ENCODE peak calls at places on chromosomes 2 and 18, in nine cellular contexts. One of them, this sample, is unnamed.

GRCh38 chr18:48216639-48217280 is 192.4 kb downstream of the ZBTB7C start:
- DNase-seq in Peyer's patch: no peak
- DNase-seq in cardiac fibroblast: no peak
- DNase-seq in endothelial cell of umbilical vein: no peak
- DNase-seq in fibroblast of mammary gland: no peak
- DNase-seq in uterus: peak
- DNase-seq in astrocyte of the spinal cord: no peak
- DNase-seq in OCI-LY7: no peak
- DNase-seq in AG10803: no peak
- DNase-seq in this sample: no peak

GRCh38 chr2:75047907-75048625 is 89.6 kb downstream of the POLE4 start:
- DNase-seq in Peyer's patch: no peak
- DNase-seq in cardiac fibroblast: peak
- DNase-seq in endothelial cell of umbilical vein: no peak
- DNase-seq in fibroblast of mammary gland: peak
- DNase-seq in uterus: no peak
- DNase-seq in astrocyte of the spinal cord: peak
- DNase-seq in OCI-LY7: no peak
- DNase-seq in AG10803: peak
- DNase-seq in this sample: no peak

GRCh38 chr2:16375981-16376380 is 289.7 kb downstream of the CYRIA start:
- DNase-seq in Peyer's patch: no peak
- DNase-seq in cardiac fibroblast: no peak
- DNase-seq in endothelial cell of umbilical vein: no peak
- DNase-seq in fibroblast of mammary gland: no peak
- DNase-seq in uterus: no peak
- DNase-seq in astrocyte of the spinal cord: no peak
- DNase-seq in OCI-LY7: no peak
- DNase-seq in AG10803: no peak
- DNase-seq in this sample: no peak

GRCh38 chr18:51039138-51040112 is 9.4 kb downstream of the SMAD4 start:
- DNase-seq in Peyer's patch: no peak
- DNase-seq in cardiac fibroblast: peak
- DNase-seq in endothelial cell of umbilical vein: no peak
- DNase-seq in fibroblast of mammary gland: peak
- DNase-seq in uterus: no peak
- DNase-seq in astrocyte of the spinal cord: peak
- DNase-seq in OCI-LY7: no peak
- DNase-seq in AG10803: no peak
- DNase-seq in this sample: no peak

GRCh38 chr2:128799736-128800135 is 481.1 kb upstream of the HS6ST1 start:
- DNase-seq in Peyer's patch: no peak
- DNase-seq in cardiac fibroblast: no peak
- DNase-seq in endothelial cell of umbilical vein: no peak
- DNase-seq in fibroblast of mammary gland: no peak
- DNase-seq in uterus: no peak
- DNase-seq in astrocyte of the spinal cord: no peak
- DNase-seq in OCI-LY7: no peak
- DNase-seq in AG10803: no peak
- DNase-seq in this sample: no peak

GRCh38 chr18:59357928-59358327 is 1.1 kb downstream of the LMAN1 start:
- DNase-seq in Peyer's patch: no peak
- DNase-seq in cardiac fibroblast: peak
- DNase-seq in endothelial cell of umbilical vein: peak
- DNase-seq in fibroblast of mammary gland: peak
- DNase-seq in uterus: no peak
- DNase-seq in astrocyte of the spinal cord: peak
- DNase-seq in OCI-LY7: peak
- DNase-seq in AG10803: peak
- DNase-seq in this sample: no peak

GRCh38 chr2:142938240-142938639 is 60.8 kb downstream of the KYNU start:
- DNase-seq in Peyer's patch: no peak
- DNase-seq in cardiac fibroblast: no peak
- DNase-seq in endothelial cell of umbilical vein: no peak
- DNase-seq in fibroblast of mammary gland: no peak
- DNase-seq in uterus: no peak
- DNase-seq in astrocyte of the spinal cord: no peak
- DNase-seq in OCI-LY7: no peak
- DNase-seq in AG10803: no peak
- DNase-seq in this sample: no peak

GRCh38 chr2:173199303-173199702 is 123.7 kb downstream of the MAP3K20 start:
- DNase-seq in Peyer's patch: no peak
- DNase-seq in cardiac fibroblast: peak
- DNase-seq in endothelial cell of umbilical vein: peak
- DNase-seq in fibroblast of mammary gland: peak
- DNase-seq in uterus: no peak
- DNase-seq in astrocyte of the spinal cord: no peak
- DNase-seq in OCI-LY7: no peak
- DNase-seq in AG10803: no peak
- DNase-seq in this sample: no peak

GRCh38 chr2:13876491-13877037 is 756.0 kb upstream of the LRATD1 start:
- DNase-seq in Peyer's patch: no peak
- DNase-seq in cardiac fibroblast: no peak
- DNase-seq in endothelial cell of umbilical vein: no peak
- DNase-seq in fibroblast of mammary gland: no peak
- DNase-seq in uterus: no peak
- DNase-seq in astrocyte of the spinal cord: no peak
- DNase-seq in OCI-LY7: no peak
- DNase-seq in AG10803: no peak
- DNase-seq in this sample: no peak

GRCh38 chr2:127014630-127015029 is 92.3 kb downstream of the BIN1 start:
- DNase-seq in Peyer's patch: no peak
- DNase-seq in cardiac fibroblast: peak
- DNase-seq in endothelial cell of umbilical vein: peak
- DNase-seq in fibroblast of mammary gland: peak
- DNase-seq in uterus: no peak
- DNase-seq in astrocyte of the spinal cord: peak
- DNase-seq in OCI-LY7: no peak
- DNase-seq in AG10803: peak
- DNase-seq in this sample: peak

GRCh38 chr2:164913640-164914346 is 41.5 kb downstream of the SLC38A11 start:
- DNase-seq in Peyer's patch: no peak
- DNase-seq in cardiac fibroblast: peak
- DNase-seq in endothelial cell of umbilical vein: peak
- DNase-seq in fibroblast of mammary gland: peak
- DNase-seq in uterus: no peak
- DNase-seq in astrocyte of the spinal cord: peak
- DNase-seq in OCI-LY7: peak
- DNase-seq in AG10803: peak
- DNase-seq in this sample: no peak

GRCh38 chr2:55111570-55112228 is 61.4 kb upstream of the RTN4 start:
- DNase-seq in Peyer's patch: no peak
- DNase-seq in cardiac fibroblast: peak
- DNase-seq in endothelial cell of umbilical vein: peak
- DNase-seq in fibroblast of mammary gland: peak
- DNase-seq in uterus: peak
- DNase-seq in astrocyte of the spinal cord: peak
- DNase-seq in OCI-LY7: no peak
- DNase-seq in AG10803: peak
- DNase-seq in this sample: peak

GRCh38 chr2:55108456-55108855 is 58.2 kb upstream of the RTN4 start:
- DNase-seq in Peyer's patch: no peak
- DNase-seq in cardiac fibroblast: no peak
- DNase-seq in endothelial cell of umbilical vein: no peak
- DNase-seq in fibroblast of mammary gland: no peak
- DNase-seq in uterus: no peak
- DNase-seq in astrocyte of the spinal cord: no peak
- DNase-seq in OCI-LY7: no peak
- DNase-seq in AG10803: no peak
- DNase-seq in this sample: no peak

GRCh38 chr2:55112229-55113016 is 62.2 kb upstream of the RTN4 start:
- DNase-seq in Peyer's patch: no peak
- DNase-seq in cardiac fibroblast: peak
- DNase-seq in endothelial cell of umbilical vein: peak
- DNase-seq in fibroblast of mammary gland: peak
- DNase-seq in uterus: peak
- DNase-seq in astrocyte of the spinal cord: peak
- DNase-seq in OCI-LY7: peak
- DNase-seq in AG10803: peak
- DNase-seq in this sample: peak

GRCh38 chr2:55109219-55109891 is 59.1 kb upstream of the RTN4 start:
- DNase-seq in Peyer's patch: no peak
- DNase-seq in cardiac fibroblast: peak
- DNase-seq in endothelial cell of umbilical vein: peak
- DNase-seq in fibroblast of mammary gland: peak
- DNase-seq in uterus: no peak
- DNase-seq in astrocyte of the spinal cord: peak
- DNase-seq in OCI-LY7: no peak
- DNase-seq in AG10803: peak
- DNase-seq in this sample: no peak

GRCh38 chr2:55111230-55111569 is 60.9 kb upstream of the RTN4 start:
- DNase-seq in Peyer's patch: no peak
- DNase-seq in cardiac fibroblast: no peak
- DNase-seq in endothelial cell of umbilical vein: no peak
- DNase-seq in fibroblast of mammary gland: no peak
- DNase-seq in uterus: no peak
- DNase-seq in astrocyte of the spinal cord: no peak
- DNase-seq in OCI-LY7: no peak
- DNase-seq in AG10803: no peak
- DNase-seq in this sample: no peak
- H3K4me3 ChIP-seq in Peyer's patch: no peak
- H3K4me3 ChIP-seq in cardiac fibroblast: no peak
- H3K4me3 ChIP-seq in endothelial cell of umbilical vein: no peak
- H3K4me3 ChIP-seq in fibroblast of mammary gland: no peak
- H3K4me3 ChIP-seq in uterus: no peak
- H3K4me3 ChIP-seq in astrocyte of the spinal cord: no peak
- H3K4me3 ChIP-seq in OCI-LY7: no peak
- H3K4me3 ChIP-seq in AG10803: peak
- H3K4me3 ChIP-seq in this sample: peak

GRCh38 chr2:222315443-222316121 is 16.8 kb upstream of the PAX3 start:
- DNase-seq in Peyer's patch: no peak
- DNase-seq in cardiac fibroblast: no peak
- DNase-seq in endothelial cell of umbilical vein: no peak
- DNase-seq in fibroblast of mammary gland: no peak
- DNase-seq in uterus: no peak
- DNase-seq in astrocyte of the spinal cord: no peak
- DNase-seq in OCI-LY7: peak
- DNase-seq in AG10803: no peak
- DNase-seq in this sample: no peak
- TF ChIP-seq CTCF in Peyer's patch: no peak
- TF ChIP-seq CTCF in cardiac fibroblast: peak
- TF ChIP-seq CTCF in endothelial cell of umbilical vein: no peak
- TF ChIP-seq CTCF in fibroblast of mammary gland: peak
- TF ChIP-seq CTCF in uterus: no peak
- TF ChIP-seq CTCF in astrocyte of the spinal cord: no peak
- TF ChIP-seq CTCF in OCI-LY7: peak
- TF ChIP-seq CTCF in AG10803: no peak
- TF ChIP-seq CTCF in this sample: no peak

DNA sequence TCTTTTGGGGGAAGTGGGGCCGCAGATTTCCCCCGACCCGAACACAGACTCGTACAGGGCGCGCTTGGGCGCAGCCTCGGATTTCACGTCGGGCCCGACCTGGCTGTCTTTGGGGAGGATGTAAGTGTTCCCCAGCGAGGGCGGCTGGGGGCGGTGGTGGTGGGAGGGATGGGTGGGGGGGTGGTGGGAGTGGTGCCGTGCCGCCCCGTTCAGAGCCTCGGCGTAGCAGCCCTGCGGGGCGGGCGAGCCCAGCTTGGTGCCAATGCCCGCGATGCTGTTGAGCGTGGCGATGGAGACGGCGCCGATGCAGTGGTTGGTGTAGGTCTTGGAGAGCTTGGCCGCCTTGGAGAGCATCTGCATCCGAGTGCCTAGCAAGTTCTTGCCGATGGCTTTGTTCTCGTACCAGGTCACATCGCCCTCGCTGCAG is 1.5 kb downstream of the KCTD1 start:
- DNase-seq in Peyer's patch: no peak
- DNase-seq in cardiac fibroblast: no peak
- DNase-seq in endothelial cell of umbilical vein: no peak
- DNase-seq in fibroblast of mammary gland: no peak
- DNase-seq in uterus: no peak
- DNase-seq in astrocyte of the spinal cord: no peak
- DNase-seq in OCI-LY7: no peak
- DNase-seq in AG10803: no peak
- DNase-seq in this sample: no peak
- H3K4me3 ChIP-seq in Peyer's patch: no peak
- H3K4me3 ChIP-seq in cardiac fibroblast: peak
- H3K4me3 ChIP-seq in endothelial cell of umbilical vein: no peak
- H3K4me3 ChIP-seq in fibroblast of mammary gland: no peak
- H3K4me3 ChIP-seq in uterus: no peak
- H3K4me3 ChIP-seq in astrocyte of the spinal cord: peak
- H3K4me3 ChIP-seq in OCI-LY7: no peak
- H3K4me3 ChIP-seq in AG10803: peak
- H3K4me3 ChIP-seq in this sample: no peak

GRCh38 chr2:108212671-108213070 is 27.1 kb upstream of the SULT1C3 start:
- DNase-seq in Peyer's patch: no peak
- DNase-seq in cardiac fibroblast: no peak
- DNase-seq in endothelial cell of umbilical vein: no peak
- DNase-seq in fibroblast of mammary gland: no peak
- DNase-seq in uterus: no peak
- DNase-seq in astrocyte of the spinal cord: no peak
- DNase-seq in OCI-LY7: no peak
- DNase-seq in AG10803: no peak
- DNase-seq in this sample: no peak

GRCh38 chr2:108219688-108220087 is 20.1 kb upstream of the SULT1C3 start:
- DNase-seq in Peyer's patch: no peak
- DNase-seq in cardiac fibroblast: no peak
- DNase-seq in endothelial cell of umbilical vein: no peak
- DNase-seq in fibroblast of mammary gland: no peak
- DNase-seq in uterus: no peak
- DNase-seq in astrocyte of the spinal cord: no peak
- DNase-seq in OCI-LY7: no peak
- DNase-seq in AG10803: no peak
- DNase-seq in this sample: no peak

GRCh38 chr2:108220191-108220590 is 19.6 kb upstream of the SULT1C3 start:
- DNase-seq in Peyer's patch: no peak
- DNase-seq in cardiac fibroblast: no peak
- DNase-seq in endothelial cell of umbilical vein: no peak
- DNase-seq in fibroblast of mammary gland: no peak
- DNase-seq in uterus: no peak
- DNase-seq in astrocyte of the spinal cord: no peak
- DNase-seq in OCI-LY7: no peak
- DNase-seq in AG10803: no peak
- DNase-seq in this sample: no peak

GRCh38 chr2:108217211-108217610 is 22.6 kb upstream of the SULT1C3 start:
- DNase-seq in Peyer's patch: no peak
- DNase-seq in cardiac fibroblast: no peak
- DNase-seq in endothelial cell of umbilical vein: no peak
- DNase-seq in fibroblast of mammary gland: peak
- DNase-seq in uterus: no peak
- DNase-seq in astrocyte of the spinal cord: no peak
- DNase-seq in OCI-LY7: no peak
- DNase-seq in AG10803: no peak
- DNase-seq in this sample: no peak

GRCh38 chr2:108215794-108216211 is 24.0 kb upstream of the SULT1C3 start:
- DNase-seq in Peyer's patch: no peak
- DNase-seq in cardiac fibroblast: peak
- DNase-seq in endothelial cell of umbilical vein: no peak
- DNase-seq in fibroblast of mammary gland: peak
- DNase-seq in uterus: no peak
- DNase-seq in astrocyte of the spinal cord: peak
- DNase-seq in OCI-LY7: no peak
- DNase-seq in AG10803: peak
- DNase-seq in this sample: peak
- TF ChIP-seq CTCF in Peyer's patch: peak
- TF ChIP-seq CTCF in cardiac fibroblast: peak
- TF ChIP-seq CTCF in endothelial cell of umbilical vein: no peak
- TF ChIP-seq CTCF in fibroblast of mammary gland: peak
- TF ChIP-seq CTCF in uterus: no peak
- TF ChIP-seq CTCF in astrocyte of the spinal cord: peak
- TF ChIP-seq CTCF in OCI-LY7: peak
- TF ChIP-seq CTCF in AG10803: peak
- TF ChIP-seq CTCF in this sample: peak

GRCh38 chr2:10109311-10109710 is 13.2 kb upstream of the RRM2 start:
- DNase-seq in Peyer's patch: no peak
- DNase-seq in cardiac fibroblast: peak
- DNase-seq in endothelial cell of umbilical vein: no peak
- DNase-seq in fibroblast of mammary gland: no peak
- DNase-seq in uterus: no peak
- DNase-seq in astrocyte of the spinal cord: no peak
- DNase-seq in OCI-LY7: no peak
- DNase-seq in AG10803: no peak
- DNase-seq in this sample: no peak
- H3K4me3 ChIP-seq in Peyer's patch: no peak
- H3K4me3 ChIP-seq in cardiac fibroblast: no peak
- H3K4me3 ChIP-seq in endothelial cell of umbilical vein: no peak
- H3K4me3 ChIP-seq in fibroblast of mammary gland: no peak
- H3K4me3 ChIP-seq in uterus: no peak
- H3K4me3 ChIP-seq in astrocyte of the spinal cord: no peak
- H3K4me3 ChIP-seq in OCI-LY7: no peak
- H3K4me3 ChIP-seq in AG10803: no peak
- H3K4me3 ChIP-seq in this sample: no peak

This sample was measured in HL-60.